ENCODE peak calls at places on chromosomes 13 and 19, in ten cellular contexts. Q, O, F, A, W, H, E, K, Y and T are unnamed samples.

GRCh38 chr19:56170261-56170660 is 5.5 kb upstream of the GALP start:
- DNase-seq in Q (no peak), H (no peak), Y (peak; percentile 53), O (no peak), F (no peak), A (no peak), K (peak; percentile 81), W (peak; percentile 85), E (no peak), T (no peak)

GRCh38 chr19:37361994-37362393 is 8.9 kb upstream of the ZNF527 start:
- DNase-seq in O (no peak), F (no peak), A (no peak), K (no peak), W (peak; percentile 55), Y (peak; percentile 97), Q (no peak), E (no peak), H (peak; percentile 16), T (no peak)

GRCh38 chr19:52494518-52494917 is 33.0 kb upstream of the ZNF808 start:
- DNase-seq in Q (no peak), H (no peak), O (no peak), K (no peak), Y (no peak), F (no peak), A (peak; percentile 65), E (no peak), W (no peak), T (no peak)

GRCh38 chr13:101552797-101553196 is 100.3 kb downstream of the ITGBL1 start:
- DNase-seq in Q (no peak), E (no peak), K (no peak), F (no peak), O (no peak), Y (no peak), W (peak; percentile 57), H (no peak), A (no peak), T (no peak)

GRCh38 chr19:35828694-35829301 is 16.2 kb upstream of the PRODH2 start:
- DNase-seq in Y (peak; percentile 66), F (peak; percentile 50), K (peak; percentile 66), A (peak; percentile 28), O (peak; percentile 50), W (peak; percentile 55), Q (peak; percentile 48), H (no peak), E (no peak), T (peak; percentile 37)

GRCh38 chr13:37868691-37869505 is 674 bp downstream of the TRPC4 start:
- DNase-seq in O (no peak), F (no peak), K (no peak), E (no peak), W (peak; percentile 58), Y (no peak), Q (no peak), H (no peak), A (no peak), T (no peak)

GRCh38 chr13:102422690-102423089 is 20.8 kb upstream of the FGF14 start:
- DNase-seq in W (no peak), H (no peak), Q (no peak), K (no peak), F (no peak), O (no peak), A (no peak), Y (no peak), E (no peak), T (no peak)

GRCh38 chr19:41299755-41300089 is 10.2 kb upstream of the CCDC97 start:
- DNase-seq in Q (no peak), H (no peak), O (peak; percentile 62), F (no peak), E (no peak), K (no peak), Y (peak; percentile 72), A (no peak), W (peak; percentile 63), T (peak; percentile 39)

GRCh38 chr13:113627136-113627535 is 30.9 kb downstream of the ATP4B start:
- DNase-seq in Y (no peak), O (no peak), Q (no peak), H (no peak), F (no peak), K (no peak), A (no peak), W (no peak), E (no peak), T (no peak)

GRCh38 chr13:35157143-35157755 is 215.2 kb downstream of the NBEA start:
- DNase-seq in A (no peak), Y (peak; percentile 62), K (peak; percentile 31), H (no peak), F (peak; percentile 26), O (no peak), W (peak; percentile 46), E (no peak), Q (peak; percentile 13), T (peak; percentile 15)

GRCh38 chr13:99565478-99566124 is 64.3 kb downstream of the TM9SF2 start:
- DNase-seq in F (no peak), A (no peak), E (no peak), H (no peak), W (peak; percentile 5), O (no peak), K (no peak), Q (no peak), Y (peak; percentile 19), T (no peak)

GRCh38 chr19:1237754-1238372 is at the start of gene CBARP:
- DNase-seq in K (peak; percentile 51), W (no peak), H (no peak), Y (peak; percentile 41), E (no peak), O (no peak), Q (no peak), A (no peak), F (no peak), T (no peak)

GRCh38 chr19:42175952-42176648 is 41.4 kb downstream of the DEDD2 start:
- DNase-seq in W (peak; percentile 31), A (no peak), H (no peak), Q (no peak), K (peak; percentile 20), E (no peak), O (no peak), F (no peak), Y (peak; percentile 6), T (no peak)

GRCh38 chr19:16850133-16850532 is 20.9 kb downstream of the SIN3B start:
- DNase-seq in Y (no peak), H (peak; percentile 19), F (no peak), A (no peak), K (no peak), E (no peak), W (peak; percentile 60), Q (no peak), O (no peak), T (no peak)

GRCh38 chr13:30908416-30908980 is 2.4 kb downstream of the MEDAG start:
- DNase-seq in O (no peak), F (no peak), Q (no peak), Y (peak; percentile 77), K (no peak), W (peak; percentile 82), H (no peak), A (no peak), E (no peak), T (no peak)

GRCh38 chr13:21703846-21704245 is 33.0 kb downstream of the FGF9 start:
- DNase-seq in A (no peak), F (no peak), Y (no peak), Q (no peak), H (no peak), E (no peak), O (no peak), K (no peak), W (no peak), T (no peak)

GRCh38 chr19:788821-789472 is 8.3 kb upstream of the PTBP1 start:
- DNase-seq in K (no peak), W (no peak), H (no peak), F (no peak), A (no peak), Y (no peak), O (no peak), Q (no peak), E (no peak), T (no peak)

GRCh38 chr13:112486386-112487126 is 101.4 kb downstream of the TUBGCP3 start:
- DNase-seq in E (no peak), H (no peak), Y (no peak), F (no peak), A (no peak), K (no peak), Q (no peak), O (no peak), W (peak; percentile 5), T (no peak)

GRCh38 chr13:110425444-110425780 is 118.3 kb downstream of the COL4A2 start:
- DNase-seq in E (no peak), O (no peak), Q (no peak), W (peak; percentile 40), Y (peak; percentile 98), A (peak; percentile 20), K (no peak), F (no peak), H (no peak), T (no peak)

GRCh38 chr19:56814656-56815055 is 25.9 kb downstream of the PEG3 start:
- DNase-seq in K (no peak), F (no peak), Y (no peak), W (no peak), E (no peak), H (no peak), A (no peak), Q (no peak), O (no peak), T (no peak)

GRCh38 chr19:45082170-45082569 is 3.1 kb downstream of the GEMIN7 start:
- DNase-seq in E (no peak), A (no peak), Y (no peak), Q (no peak), F (no peak), O (no peak), K (no peak), W (no peak), H (no peak), T (no peak)

GRCh38 chr13:23778879-23779278 is 110.3 kb downstream of the MIPEP start:
- DNase-seq in F (no peak), H (no peak), Q (no peak), K (no peak), O (no peak), E (no peak), W (peak; percentile 70), A (no peak), Y (no peak), T (no peak)

GRCh38 chr19:46265217-46265828 is 31.5 kb upstream of the HIF3A start:
- DNase-seq in Q (peak; percentile 22), H (no peak), Y (peak; percentile 75), E (peak; percentile 24), F (peak; percentile 84), O (peak; percentile 67), W (peak; percentile 71), K (peak; percentile 60), A (peak; percentile 36), T (peak; percentile 82)

GRCh38 chr13:26502826-26503225 is 54.7 kb upstream of the WASF3 start:
- DNase-seq in E (no peak), W (peak; percentile 50), O (no peak), Y (peak; percentile 75), H (no peak), K (no peak), F (peak; percentile 6), Q (no peak), A (no peak), T (peak; percentile 67)

GRCh38 chr19:44576843-44577565 is 36.4 kb upstream of the IGSF23 start:
- DNase-seq in O (no peak), Q (no peak), F (no peak), H (no peak), E (no peak), A (no peak), W (peak; percentile 28), Y (peak; percentile 61), K (peak; percentile 43), T (peak; percentile 6)

GRCh38 chr19:53945441-53945840 is 17.3 kb upstream of the CACNG8 start:
- DNase-seq in Y (no peak), K (peak; percentile 57), O (no peak), Q (no peak), H (no peak), W (peak; percentile 20), F (peak; percentile 39), A (no peak), E (no peak), T (no peak)

GRCh38 chr19:42196011-42197001 is 21.2 kb downstream of the DEDD2 start:
- DNase-seq in H (no peak), Y (no peak), A (no peak), E (no peak), O (no peak), F (no peak), Q (no peak), W (no peak), K (no peak), T (no peak)

GRCh38 chr19:18197306-18197705 is 4.3 kb downstream of the MPV17L2 start:
- DNase-seq in E (no peak), A (no peak), F (no peak), W (no peak), Q (no peak), O (no peak), Y (no peak), K (no peak), H (no peak), T (no peak)